ENCODE peak calls at places on chromosomes 7 and 10, in eight cellular contexts. P is Right ventricle myocardium inferior, Q is NCI-H1105 treated with DMSO at 0.1 percent for 48 hours, D is HFFc6, Y is uterus, K is naive B cell, C is brain microvascular endothelial cell, L is activated T-cell treated with anti-CD3 and anti-CD28 coated beads for 1 hour. T is an unnamed sample.

GRCh38 chr10:15735766-15736165 is 16.0 kb upstream of the ITGA8 start:
- DNase-seq in P (peak), Q (no peak), D (no peak), Y (peak), K (no peak), C (no peak), L (no peak), T (no peak)

GRCh38 chr7:134720091-134720935 is 59.1 kb upstream of the CALD1 start:
- DNase-seq in P (no peak), Q (no peak), D (peak), Y (no peak), K (no peak), C (peak), L (no peak), T (no peak)

GRCh38 chr10:99828464-99828863 is 46.0 kb downstream of the ABCC2 start:
- DNase-seq in P (no peak), Q (no peak), D (no peak), Y (no peak), K (no peak), C (no peak), L (no peak), T (no peak)

GRCh38 chr10:24806262-24806661 is 82.6 kb upstream of the ARHGAP21 start:
- DNase-seq in P (no peak), Q (no peak), D (no peak), Y (no peak), K (no peak), C (no peak), L (no peak), T (no peak)

GRCh38 chr7:70005885-70006284 is 407.6 kb downstream of the AUTS2 start:
- DNase-seq in P (no peak), Q (no peak), D (no peak), Y (no peak), K (no peak), C (no peak), L (no peak), T (no peak)

GRCh38 chr7:47610506-47611044 is 28.7 kb upstream of the TNS3 start:
- DNase-seq in P (no peak), Q (no peak), D (peak), Y (peak), K (no peak), C (peak), L (no peak), T (peak)

GRCh38 chr7:117212969-117213877 is 109.6 kb downstream of the WNT2 start:
- DNase-seq in P (no peak), Q (peak), D (peak), Y (peak), K (peak), C (peak), L (no peak), T (peak)

GRCh38 chr7:25759748-25760147 is 392.2 kb upstream of the NFE2L3 start:
- DNase-seq in P (no peak), Q (peak), D (no peak), Y (no peak), K (no peak), C (no peak), L (no peak), T (no peak)